ENCODE peak calls at places on chromosomes 2 and 18, in seven cellular contexts. V is NCI-H82; Y is stimulated activated CD8-positive, alpha-beta memory T cell treated with anti-CD3 and anti-CD28 coated beads, Interleukin-15, amount 100 ng/mL, for 4 hours; E is tibial nerve; S is HEK293T; D is fibroblast of lung; N is EH. F is an unnamed sample.

GRCh38 chr2:20723543-20723942 is 56.6 kb downstream of the GDF7 start:
- DNase-seq in V (no peak), Y (no peak), E (no peak), S (no peak), D (no peak), N (peak), F (no peak)

GRCh38 chr2:64960819-64961218 is 28.4 kb upstream of the SLC1A4 start:
- DNase-seq in V (no peak), Y (no peak), E (no peak), S (no peak), D (no peak), N (no peak), F (no peak)

GRCh38 chr2:79219383-79219988 is 59.9 kb upstream of the REG3A start:
- DNase-seq in V (peak), Y (no peak), E (no peak), S (peak), D (peak), N (peak), F (peak)

GRCh38 chr2:71603851-71604708 is 150.7 kb downstream of the DYSF start:
- DNase-seq in V (no peak), Y (no peak), E (peak), S (no peak), D (no peak), N (no peak), F (no peak)

GRCh38 chr2:71784734-71785549 is 331.6 kb downstream of the DYSF start:
- DNase-seq in V (no peak), Y (no peak), E (no peak), S (no peak), D (no peak), N (peak), F (peak)

GRCh38 chr2:45896281-45896680 is 244.8 kb downstream of the PRKCE start:
- DNase-seq in V (no peak), Y (no peak), E (no peak), S (no peak), D (no peak), N (no peak), F (no peak)

GRCh38 chr2:234827096-234827860 is 124.5 kb upstream of the SH3BP4 start:
- DNase-seq in V (no peak), Y (no peak), E (no peak), S (no peak), D (peak), N (no peak), F (no peak)

GRCh38 chr2:200267350-200267749 is 39.1 kb upstream of the SPATS2L start:
- DNase-seq in V (no peak), Y (no peak), E (no peak), S (no peak), D (peak), N (no peak), F (no peak)

GRCh38 chr2:235554936-235555335 is 61.1 kb downstream of the AGAP1 start:
- DNase-seq in V (no peak), Y (no peak), E (no peak), S (no peak), D (no peak), N (no peak), F (no peak)

GRCh38 chr2:15031745-15032240 is 399.3 kb downstream of the LRATD1 start:
- DNase-seq in V (peak), Y (no peak), E (no peak), S (no peak), D (no peak), N (no peak), F (no peak)

GRCh38 chr2:98029718-98030222 is 34.0 kb upstream of the TMEM131 start:
- DNase-seq in V (no peak), Y (no peak), E (no peak), S (no peak), D (no peak), N (no peak), F (no peak)

GRCh38 chr18:51751901-51752300 is 554.4 kb upstream of the MEX3C start:
- DNase-seq in V (no peak), Y (no peak), E (no peak), S (no peak), D (no peak), N (no peak), F (no peak)

GRCh38 chr2:214006601-214007000 is 404.3 kb upstream of the VWC2L start:
- DNase-seq in V (no peak), Y (no peak), E (no peak), S (no peak), D (no peak), N (peak), F (peak)

GRCh38 chr2:71716697-71717624 is 263.6 kb downstream of the DYSF start:
- DNase-seq in V (no peak), Y (no peak), E (peak), S (no peak), D (peak), N (peak), F (no peak)